ENCODE peak calls at places on chromosome 17, in four cellular contexts. Z is HepG2, P is GM12878, H is K562. D is an unnamed sample.

GRCh38 chr17:59155439-59156177 is at the start of gene PRR11:
- DNase-seq in P (no peak), H (peak), Z (peak), D (peak)

GRCh38 chr17:79078476-79079190 is 4.0 kb downstream of the ENGASE start:
- DNase-seq in Z (no peak), P (no peak), H (no peak), D (no peak)

GRCh38 chr17:43085489-43085888 is 39.7 kb downstream of the BRCA1 start:
- DNase-seq in P (no peak), H (no peak), Z (peak), D (peak)

GRCh38 chr17:37796081-37796480 is 51.2 kb upstream of the HNF1B start:
- DNase-seq in H (no peak), Z (no peak), P (no peak), D (no peak)

GRCh38 chr17:37043201-37043600 is 94.4 kb downstream of the AATF start:
- DNase-seq in H (no peak), Z (peak), P (no peak), D (no peak)

GRCh38 chr17:29653995-29654714 is 31.4 kb upstream of the CORO6 start:
- DNase-seq in H (peak), Z (no peak), P (no peak), D (no peak)

GRCh38 chr17:48767263-48767774 is 38.8 kb upstream of the HOXB13 start:
- DNase-seq in P (no peak), H (no peak), Z (no peak), D (peak)

GRCh38 chr17:3635474-3636153 is 436 bp downstream of the SHPK start:
- DNase-seq in P (no peak), H (no peak), Z (peak), D (peak)

GRCh38 chr17:45197555-45198334 is 23.9 kb upstream of the FMNL1 start:
- DNase-seq in H (peak), Z (peak), P (peak), D (peak)

GRCh38 chr17:43536236-43537088 is 9.7 kb downstream of the ETV4 start:
- DNase-seq in P (no peak), H (peak), Z (no peak), D (peak)

GRCh38 chr17:337453-337852 is 15.2 kb downstream of the RPH3AL start:
- DNase-seq in Z (no peak), H (no peak), P (no peak), D (no peak)

GRCh38 chr17:82160081-82160480 is 52.6 kb downstream of the CCDC57 start:
- DNase-seq in P (no peak), Z (no peak), H (no peak), D (no peak)

GRCh38 chr17:27475070-27475673 is 18.9 kb downstream of the KSR1 start:
- DNase-seq in Z (no peak), P (no peak), H (no peak), D (no peak)

GRCh38 chr17:57986841-57987581 is 1.0 kb downstream of the VEZF1 start:
- DNase-seq in P (no peak), H (peak), Z (peak), D (peak)

GRCh38 chr17:59329558-59330313 is 1.7 kb upstream of the YPEL2 start:
- DNase-seq in P (peak), H (peak), Z (peak), D (peak)

GRCh38 chr17:20784100-20784665 is 204.7 kb downstream of the CDRT15L2 start:
- DNase-seq in P (no peak), Z (no peak), H (no peak), D (no peak)

GRCh38 chr17:79834575-79835469 is 4.4 kb downstream of the CBX4 start:
- DNase-seq in Z (no peak), P (no peak), H (no peak), D (peak)

GRCh38 chr17:2215616-2216364 is 87.8 kb downstream of the SMG6 start:
- DNase-seq in H (no peak), P (no peak), Z (no peak), D (peak)

GRCh38 chr17:62165378-62165722 is 100.3 kb upstream of the MED13 start:
- DNase-seq in Z (peak), P (peak), H (no peak), D (no peak)

GRCh38 chr17:78608122-78608803 is 31.1 kb upstream of the DNAH17 start:
- DNase-seq in H (no peak), Z (no peak), P (no peak), D (no peak)

GRCh38 chr17:27218719-27219488 is 75.0 kb upstream of the WSB1 start:
- DNase-seq in Z (no peak), P (peak), H (no peak), D (no peak)

GRCh38 chr17:74760404-74761105 is 12.1 kb downstream of the NHERF1 start:
- DNase-seq in Z (no peak), H (peak), P (no peak), D (no peak)

GRCh38 chr17:16428098-16428882 is 12.9 kb downstream of the TRPV2 start:
- DNase-seq in P (no peak), Z (peak), H (peak), D (peak)
- TF ChIP-seq JUNB in P (no peak), Z (no peak), H (no peak), D (no peak)

GRCh38 chr17:73338050-73338491 is 26.3 kb upstream of the CDC42EP4 start:
- DNase-seq in Z (no peak), P (no peak), H (no peak), D (no peak)

GRCh38 chr17:73342057-73342522 is 30.3 kb upstream of the CDC42EP4 start:
- DNase-seq in P (peak), H (no peak), Z (no peak), D (peak)

GRCh38 chr17:73341350-73342056 is 29.7 kb upstream of the CDC42EP4 start:
- DNase-seq in Z (no peak), H (no peak), P (no peak), D (no peak)

GRCh38 chr17:73338566-73339247 is 26.9 kb upstream of the CDC42EP4 start:
- DNase-seq in H (no peak), Z (no peak), P (no peak), D (no peak)

DNA sequence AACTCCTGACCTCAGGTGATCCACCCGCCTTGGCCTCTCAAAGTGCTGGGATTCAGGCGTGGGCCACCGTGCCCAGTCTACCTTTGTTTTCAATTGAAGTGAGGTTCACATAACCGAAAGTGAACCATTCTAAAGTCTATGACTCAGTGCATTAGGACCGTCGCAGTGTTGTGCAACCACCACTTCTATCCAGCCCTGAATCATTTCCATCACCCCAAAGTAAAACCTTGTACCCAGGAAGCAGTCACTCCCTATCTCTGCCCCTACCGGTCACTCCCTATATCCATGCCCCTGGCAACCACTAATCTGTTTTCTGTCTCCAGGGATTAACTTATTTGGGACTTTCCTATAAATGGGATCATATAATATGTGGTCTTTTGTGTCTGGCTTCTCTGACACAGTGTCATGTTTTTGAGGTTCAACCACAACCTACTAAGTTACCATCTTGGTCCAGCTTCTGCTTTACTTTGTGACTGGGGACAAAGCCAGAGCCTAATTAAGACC is 28.3 kb upstream of the CDC42EP4 start:
- DNase-seq in Z (peak), P (peak), H (no peak), D (no peak)
- TF ChIP-seq POLR2AphosphoS5 in Z (no peak), P (no peak), H (no peak), D (no peak)

DNA sequence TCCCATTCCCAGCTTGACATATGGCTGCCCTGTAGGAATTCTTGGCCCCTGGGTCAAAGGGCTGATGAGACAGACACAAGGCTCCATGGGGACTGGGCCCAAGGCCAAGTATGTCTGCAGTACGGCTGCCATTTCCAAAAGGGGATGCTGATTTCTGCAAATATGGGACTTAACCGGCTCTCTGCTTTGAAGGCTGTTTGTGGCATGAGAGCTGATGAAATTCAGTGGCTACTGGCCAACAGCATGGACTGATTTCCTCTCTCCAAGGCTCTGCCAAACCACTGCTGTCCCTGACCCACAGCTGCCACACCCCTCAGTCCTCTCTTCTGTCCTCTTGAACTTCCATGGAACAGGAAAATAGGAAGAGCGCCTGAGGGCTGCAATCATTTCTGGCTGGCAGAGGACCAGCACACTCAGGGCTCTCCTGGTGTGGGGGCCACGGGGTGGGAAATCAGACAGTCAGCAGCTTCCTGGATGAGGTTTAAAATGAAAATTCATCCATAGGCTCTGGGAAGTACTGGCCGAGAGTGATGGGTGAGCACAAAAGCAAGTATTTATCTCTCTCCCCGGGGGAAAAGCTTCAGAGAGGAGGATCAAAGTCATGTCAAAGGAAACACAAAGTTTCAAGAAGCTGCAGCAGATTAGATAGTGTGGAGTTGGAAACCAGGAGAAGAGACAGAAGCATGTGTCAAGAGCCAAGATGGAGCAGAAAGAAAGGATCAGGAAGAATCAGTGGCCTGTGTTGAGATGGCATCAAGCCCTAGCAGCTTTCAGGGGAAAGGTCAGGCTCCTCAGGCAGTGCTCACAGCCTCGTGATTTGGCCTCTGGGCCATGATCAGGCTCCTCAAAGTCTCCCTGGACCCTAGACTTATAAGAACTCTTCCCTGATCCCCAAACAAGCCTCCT is 64.1 kb upstream of the SREBF1 start:
- DNase-seq in H (no peak), P (no peak), Z (peak), D (no peak)
- TF ChIP-seq JUNB in H (no peak), P (no peak), Z (no peak), D (no peak)

GRCh38 chr17:50149425-50150353 is 788 bp downstream of the PPP1R9B start:
- DNase-seq in P (no peak), Z (no peak), H (peak), D (peak)
- TF ChIP-seq POLR2AphosphoS5 in P (no peak), Z (no peak), H (no peak), D (no peak)

D was measured in GM23338.